ENCODE peak calls at places on chromosomes 7 and 10, in four cellular contexts. I, C, P and W are unnamed samples. For H3K4me1, the result is how much of the 10 kb centered on the place peaks cover.

GRCh38 chr10:88370713-88371112 is 212.4 kb downstream of the RNLS start:
- DNase-seq in I (no peak), C (no peak), P (no peak), W (no peak)

GRCh38 chr10:114632869-114633715 is 25.0 kb downstream of the ABLIM1 start:
- DNase-seq in I (peak), C (peak), P (peak), W (peak)

GRCh38 chr7:44287488-44288380 is 37.7 kb downstream of the CAMK2B start:
- DNase-seq in I (no peak), C (no peak), P (no peak), W (no peak)

GRCh38 chr7:47420117-47420780 is 161.7 kb downstream of the TNS3 start:
- DNase-seq in I (no peak), C (no peak), P (no peak), W (no peak)

GRCh38 chr10:59627366-59628018 is 82.2 kb downstream of the SLC16A9 start:
- DNase-seq in I (no peak), C (peak), P (no peak), W (no peak)

GRCh38 chr10:28382520-28383269 is 79.8 kb upstream of the MPP7 start:
- DNase-seq in I (no peak), C (no peak), P (no peak), W (peak)

GRCh38 chr7:36209814-36210183 is 56.7 kb downstream of the EEPD1 start:
- DNase-seq in I (no peak), C (no peak), P (no peak), W (no peak)

GRCh38 chr10:133151528-133151927 is 8.5 kb upstream of the KNDC1 start:
- DNase-seq in I (no peak), C (no peak), P (peak), W (no peak)

GRCh38 chr10:132036887-132037675 is 28.7 kb upstream of the JAKMIP3 start:
- DNase-seq in I (no peak), C (no peak), P (peak), W (no peak)

GRCh38 chr10:102101152-102101551 is 19.0 kb downstream of the LDB1 start:
- DNase-seq in I (no peak), C (peak), P (no peak), W (no peak)

GRCh38 chr10:7102557-7103349 is 308.1 kb downstream of the SFMBT2 start:
- DNase-seq in I (no peak), C (peak), P (no peak), W (no peak)

GRCh38 chr7:73869011-73869785 is 8.2 kb downstream of the TMEM270 start:
- DNase-seq in I (peak), C (no peak), P (no peak), W (no peak)

GRCh38 chr10:49502358-49502757 is 36.6 kb downstream of the ERCC6 start:
- DNase-seq in I (no peak), C (no peak), P (no peak), W (peak)

GRCh38 chr10:88253120-88253519 is 330.0 kb downstream of the RNLS start:
- DNase-seq in I (no peak), C (no peak), P (no peak), W (no peak)

GRCh38 chr7:21887779-21888178 is 57.9 kb downstream of the CDCA7L start:
- DNase-seq in I (no peak), C (no peak), P (no peak), W (no peak)

GRCh38 chr7:21886396-21886795 is 59.3 kb downstream of the CDCA7L start:
- DNase-seq in I (no peak), C (no peak), P (peak), W (no peak)

GRCh38 chr7:21887353-21887752 is 58.3 kb downstream of the CDCA7L start:
- DNase-seq in I (no peak), C (no peak), P (no peak), W (no peak)

GRCh38 chr7:21883069-21883468 is 62.6 kb downstream of the CDCA7L start:
- DNase-seq in I (no peak), C (no peak), P (no peak), W (no peak)

GRCh38 chr7:21884496-21884895 is 61.2 kb downstream of the CDCA7L start:
- DNase-seq in I (no peak), C (no peak), P (no peak), W (no peak)
- H3K4me1 ChIP-seq in I (under half), C (under half), P (under half), W (under half)

DNA sequence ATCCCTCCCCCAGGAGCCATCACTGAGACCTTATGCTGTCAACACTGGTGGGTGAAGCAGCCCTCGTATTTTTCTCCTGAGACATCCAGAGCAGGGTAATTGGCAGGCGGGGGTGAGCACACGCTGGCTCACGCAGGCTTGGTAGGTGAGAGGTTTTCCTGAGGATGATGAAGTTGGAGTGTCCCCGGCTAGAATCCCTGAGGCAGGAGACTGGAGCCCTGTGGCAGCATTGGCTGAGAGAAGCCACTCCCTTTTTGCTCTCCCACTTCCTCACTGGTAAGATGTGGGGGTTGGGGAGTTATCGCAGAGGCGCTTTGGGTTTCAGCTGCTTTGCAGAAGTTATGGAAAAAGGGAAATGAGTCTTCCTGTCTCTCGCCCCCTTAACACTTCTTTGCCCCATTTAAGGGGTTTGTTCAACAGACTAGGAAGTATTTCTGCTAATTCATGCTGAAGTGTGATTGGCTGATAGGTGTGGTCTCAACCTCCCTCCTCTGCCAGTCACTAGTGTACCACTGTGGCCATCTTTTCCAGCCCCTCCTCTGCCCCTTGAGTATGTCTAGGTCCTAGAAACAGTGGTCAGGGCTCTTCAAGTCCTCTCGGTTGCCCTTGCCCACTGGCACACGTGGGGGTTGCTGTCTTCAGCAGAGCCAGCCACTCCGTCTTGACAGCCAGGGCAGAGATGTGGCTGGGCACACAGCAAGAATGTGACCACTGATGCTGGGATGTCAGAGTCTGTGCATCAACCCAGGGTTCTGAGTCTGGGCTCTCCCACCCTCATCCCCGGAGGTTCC is 5.7 kb downstream of the ARPC1B start:
- DNase-seq in I (peak), C (peak), P (no peak), W (peak)
- H3K9ac ChIP-seq in I (peak), C (no peak), P (peak), W (peak)

DNA sequence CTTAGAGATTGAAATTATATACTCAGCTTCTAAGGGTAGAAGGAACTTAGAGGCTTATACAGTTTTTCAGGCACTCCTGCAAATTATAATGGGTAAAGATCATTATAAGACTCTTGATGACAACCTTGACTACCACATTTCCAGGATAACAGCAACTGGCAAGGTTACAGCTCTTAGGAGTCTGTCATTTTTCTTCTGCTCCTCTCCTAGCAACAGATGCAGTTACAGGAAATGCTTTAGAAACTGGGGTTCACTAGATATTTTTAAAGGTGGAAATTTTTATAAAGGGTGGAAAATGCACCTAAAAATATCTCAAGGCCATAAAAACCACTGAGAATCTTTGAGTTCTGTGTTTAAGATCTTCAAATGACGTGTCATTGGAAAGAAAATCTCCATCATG is 185.8 kb downstream of the RELN start:
- DNase-seq in I (no peak), C (no peak), P (no peak), W (no peak)
- H2AFZ ChIP-seq in I (no peak), C (no peak), P (no peak), W (no peak)

GRCh38 chr10:52923520-52923919 is 150.9 kb upstream of the MBL2 start:
- DNase-seq in I (no peak), C (no peak), P (no peak), W (no peak)

DNA sequence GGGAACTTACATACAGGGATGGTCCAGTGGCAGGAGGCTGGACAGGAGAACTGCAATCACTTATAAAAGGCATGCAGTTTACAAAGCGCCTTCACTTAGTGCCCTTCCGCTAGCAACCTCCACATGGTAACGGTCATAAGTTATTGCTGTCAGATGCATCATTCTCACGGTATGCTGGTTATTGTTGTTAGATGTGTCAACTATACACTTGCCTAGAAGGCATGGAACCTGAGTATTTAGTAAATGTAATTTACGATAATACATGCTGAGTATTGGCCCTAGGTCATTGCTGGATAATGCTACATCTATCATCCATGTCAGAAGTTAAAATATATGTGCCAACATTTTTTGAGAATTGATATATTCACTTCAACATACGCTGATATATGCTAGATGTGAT is 155.1 kb upstream of the MBL2 start:
- DNase-seq in I (no peak), C (peak), P (no peak), W (no peak)
- H3K4me1 ChIP-seq in I (under half), C (under half), P (under half), W (under half)

GRCh38 chr7:30150711-30151110 is 15.9 kb downstream of the MTURN start:
- DNase-seq in I (no peak), C (no peak), P (no peak), W (no peak)

GRCh38 chr7:30149640-30150272 is 15.0 kb downstream of the MTURN start:
- DNase-seq in I (no peak), C (no peak), P (no peak), W (no peak)

GRCh38 chr7:30148426-30148825 is 13.6 kb downstream of the MTURN start:
- DNase-seq in I (no peak), C (no peak), P (no peak), W (no peak)

GRCh38 chr7:30147785-30148184 is 13.0 kb downstream of the MTURN start:
- DNase-seq in I (no peak), C (no peak), P (no peak), W (no peak)

DNA sequence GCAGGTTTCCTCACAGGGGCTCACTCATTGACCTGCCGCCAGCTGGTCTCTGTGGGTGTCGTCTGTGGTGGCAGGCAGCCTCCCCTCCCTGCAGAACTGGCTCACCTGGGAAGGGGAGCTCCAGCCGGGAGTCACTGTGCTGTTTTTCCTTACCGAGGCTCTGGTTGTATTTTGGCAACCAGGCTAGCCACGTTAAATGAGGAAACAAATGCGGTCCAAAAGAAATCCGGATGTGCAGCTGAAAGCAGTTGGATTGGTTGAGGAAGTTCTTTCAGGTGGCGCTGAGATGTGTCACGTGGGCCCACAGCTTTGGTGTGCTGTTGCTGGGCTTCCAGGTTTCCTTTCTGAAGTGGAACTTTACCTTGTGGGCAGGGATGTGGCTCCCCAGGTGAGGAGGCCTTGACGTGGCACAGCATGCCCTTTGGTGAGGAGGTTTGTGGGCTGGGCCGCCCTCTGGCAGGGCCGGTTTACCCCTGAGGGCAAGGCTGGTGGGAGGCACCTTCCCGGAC is 14.2 kb downstream of the MTURN start:
- DNase-seq in I (no peak), C (peak), P (no peak), W (no peak)
- H3K9ac ChIP-seq in I (no peak), C (no peak), P (no peak), W (no peak)

DNA sequence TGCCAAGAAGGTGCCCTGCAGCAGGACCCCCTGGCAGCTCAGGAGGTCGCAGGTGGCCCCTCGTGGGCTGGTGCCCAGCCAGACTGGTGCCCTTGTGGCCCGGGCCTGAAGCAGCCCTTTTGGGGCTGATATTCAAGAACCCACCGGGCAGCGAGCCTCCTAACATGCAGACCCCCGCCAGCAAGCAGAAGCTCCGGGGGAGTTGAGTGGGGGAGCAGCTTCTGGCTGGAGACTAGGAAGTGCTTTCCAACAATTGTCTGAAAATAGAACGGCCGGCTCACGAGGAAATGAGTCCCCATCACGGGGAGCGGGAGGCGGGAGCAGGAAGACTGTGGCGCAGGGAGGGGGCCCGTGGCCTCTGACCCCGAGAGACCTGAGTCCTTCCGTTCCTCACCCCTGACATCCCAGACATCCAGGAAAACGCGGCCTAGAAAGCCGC is 9.5 kb upstream of the INTS1 start:
- DNase-seq in I (peak), C (peak), P (no peak), W (peak)
- H2AFZ ChIP-seq in I (peak), C (no peak), P (no peak), W (peak)

GRCh38 chr7:130881799-130882141 is 147.8 kb upstream of the KLF14 start:
- DNase-seq in I (no peak), C (peak), P (peak), W (peak)

GRCh38 chr7:130884437-130885417 is 150.7 kb upstream of the KLF14 start:
- DNase-seq in I (no peak), C (peak), P (no peak), W (peak)

GRCh38 chr7:130886438-130887135 is 152.6 kb upstream of the KLF14 start:
- DNase-seq in I (peak), C (no peak), P (no peak), W (peak)

GRCh38 chr7:130882396-130882795 is 148.4 kb upstream of the KLF14 start:
- DNase-seq in I (no peak), C (peak), P (no peak), W (peak)

DNA sequence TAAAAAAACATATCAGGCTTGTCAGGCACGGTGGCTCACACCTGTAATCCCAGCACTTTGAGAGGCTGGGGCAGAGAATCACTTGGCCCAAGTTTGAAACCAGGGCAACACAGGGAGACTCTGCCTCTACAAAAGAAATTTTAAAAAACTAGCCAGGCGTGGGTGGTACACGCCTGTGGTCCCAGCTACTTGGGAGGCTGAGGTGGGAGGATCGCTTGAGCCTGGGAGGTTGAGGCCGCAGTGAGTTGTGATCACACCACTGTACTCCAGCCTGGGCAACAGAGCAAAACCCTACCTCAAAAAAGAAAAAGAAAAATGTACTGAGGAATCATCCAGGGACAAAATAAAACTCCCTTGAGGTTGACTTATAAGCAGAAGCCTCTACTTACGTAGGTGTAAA is 149.9 kb upstream of the KLF14 start:
- DNase-seq in I (no peak), C (no peak), P (no peak), W (no peak)
- H3K4me1 ChIP-seq in I (half or more), C (under half), P (under half), W (half or more)

DNA sequence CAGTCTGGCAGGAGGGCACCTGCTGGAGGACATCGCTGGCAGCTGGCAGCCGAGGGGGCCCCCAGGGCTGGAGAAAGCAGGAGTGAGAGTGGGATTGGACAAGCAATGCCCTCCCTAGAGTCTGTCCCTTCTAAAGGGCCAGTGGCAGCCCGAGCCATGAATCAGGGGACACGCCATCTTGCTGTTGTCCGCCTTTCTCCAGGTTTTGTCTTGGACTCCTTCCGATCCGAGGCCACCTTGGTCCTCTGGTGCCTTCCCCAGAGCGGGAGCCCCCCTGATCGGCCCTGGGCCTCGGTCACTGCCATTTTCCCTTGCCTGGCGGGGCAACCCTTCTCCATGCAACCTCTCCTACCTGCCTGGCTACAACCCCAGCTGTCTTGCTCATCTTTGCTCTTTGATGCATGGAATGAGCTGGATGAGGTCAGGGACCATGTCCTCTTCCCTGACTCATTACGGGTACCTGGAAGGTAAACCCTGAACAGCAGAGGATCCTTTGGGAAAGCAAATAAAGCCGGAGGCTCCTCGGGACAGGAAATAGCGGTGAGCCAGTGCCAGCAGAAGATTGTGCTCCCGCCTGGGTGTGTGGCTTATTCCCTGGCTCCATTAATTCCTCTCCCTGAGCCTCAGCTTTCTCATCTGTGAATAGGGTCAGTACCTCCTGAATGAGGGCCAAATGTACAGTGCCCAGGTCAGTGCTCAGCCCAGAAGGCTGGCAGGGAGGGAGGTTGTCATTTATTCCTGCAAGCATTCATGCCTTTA is 112.0 kb downstream of the GRK5 start:
- DNase-seq in I (no peak), C (no peak), P (no peak), W (no peak)
- H3K9ac ChIP-seq in I (no peak), C (no peak), P (no peak), W (no peak)